ENCODE peak calls at places on chromosome 6, in six cellular contexts. K is neuronal stem cell, Q is H1, W is IMR-90, I is H9, S is trophoblast cell. N is an unnamed sample.

GRCh38 chr6:3751019-3751729 is at the start of gene PXDC1:
- DNase-seq in K (peak), Q (peak), W (no peak), I (peak), S (no peak), N (peak)

GRCh38 chr6:83008631-83009030 is 57.0 kb downstream of the UBE3D start:
- DNase-seq in K (no peak), Q (no peak), W (no peak), I (no peak), S (no peak), N (no peak)

GRCh38 chr6:168452685-168453377 is 11.8 kb downstream of the SMOC2 start:
- DNase-seq in K (no peak), Q (no peak), W (no peak), I (no peak), S (peak), N (no peak)

GRCh38 chr6:28802417-28803336 is 121.1 kb downstream of the TRIM27 start:
- DNase-seq in K (no peak), Q (peak), W (peak), I (peak), S (no peak), N (peak)

GRCh38 chr6:86148586-86148985 is 505.9 kb upstream of the SYNCRIP start:
- DNase-seq in K (no peak), Q (no peak), W (no peak), I (no peak), S (no peak), N (no peak)

GRCh38 chr6:33049323-33049722 is 24.1 kb downstream of the HLA-DPA1 start:
- DNase-seq in K (no peak), Q (no peak), W (no peak), I (peak), S (no peak), N (no peak)

GRCh38 chr6:71979911-71980310 is 93.6 kb downstream of the RIMS1 start:
- DNase-seq in K (no peak), Q (no peak), W (peak), I (no peak), S (no peak), N (no peak)

GRCh38 chr6:35970181-35970580 is 49.3 kb upstream of the SRPK1 start:
- DNase-seq in K (no peak), Q (no peak), W (peak), I (no peak), S (no peak), N (peak)

GRCh38 chr6:3079700-3080099 is 11.4 kb downstream of the RIPK1 start:
- DNase-seq in K (no peak), Q (no peak), W (no peak), I (no peak), S (no peak), N (no peak)

GRCh38 chr6:55528624-55529023 is 50.4 kb downstream of the HMGCLL1 start:
- DNase-seq in K (peak), Q (no peak), W (peak), I (no peak), S (peak), N (peak)

GRCh38 chr6:51936536-51936935 is 150.9 kb downstream of the PKHD1 start:
- DNase-seq in K (no peak), Q (no peak), W (no peak), I (no peak), S (no peak), N (no peak)

GRCh38 chr6:136538836-136539235 is 11.4 kb downstream of the MAP7 start:
- DNase-seq in K (no peak), Q (no peak), W (no peak), I (no peak), S (no peak), N (no peak)

GRCh38 chr6:167698540-167698939 is 128.2 kb upstream of the AFDN start:
- DNase-seq in K (no peak), Q (no peak), W (no peak), I (no peak), S (no peak), N (no peak)

GRCh38 chr6:80183019-80183418 is 76.5 kb downstream of the BCKDHB start:
- DNase-seq in K (no peak), Q (no peak), W (no peak), I (no peak), S (no peak), N (no peak)

GRCh38 chr6:3383525-3383924 is 73.3 kb downstream of the SLC22A23 start:
- DNase-seq in K (no peak), Q (no peak), W (peak), I (no peak), S (no peak), N (peak)

GRCh38 chr6:33000053-33000452 is 9.3 kb downstream of the HLA-DOA start:
- DNase-seq in K (peak), Q (no peak), W (no peak), I (peak), S (no peak), N (no peak)

GRCh38 chr6:87421576-87421975 is 13.8 kb downstream of the CFAP206 start:
- DNase-seq in K (no peak), Q (no peak), W (no peak), I (no peak), S (peak), N (no peak)

GRCh38 chr6:2197984-2198383 is 47.4 kb downstream of the GMDS start:
- DNase-seq in K (no peak), Q (no peak), W (peak), I (no peak), S (no peak), N (no peak)

GRCh38 chr6:41704656-41705328 is 30.6 kb downstream of the TFEB start:
- DNase-seq in K (no peak), Q (no peak), W (no peak), I (no peak), S (no peak), N (no peak)

GRCh38 chr6:95742895-95743294 is 165.6 kb downstream of the MANEA start:
- DNase-seq in K (no peak), Q (no peak), W (no peak), I (no peak), S (no peak), N (no peak)

GRCh38 chr6:15871211-15871770 is 208.5 kb upstream of the DTNBP1 start:
- DNase-seq in K (no peak), Q (no peak), W (no peak), I (no peak), S (no peak), N (no peak)
- H3K14ac ChIP-seq in K (no peak), Q (no peak), W (no peak), I (no peak), S (no peak), N (no peak)

GRCh38 chr6:45838486-45838885 is 177.2 kb downstream of the CLIC5 start:
- DNase-seq in K (no peak), Q (no peak), W (no peak), I (no peak), S (no peak), N (no peak)

GRCh38 chr6:45835725-45836437 is 179.8 kb downstream of the CLIC5 start:
- DNase-seq in K (no peak), Q (no peak), W (no peak), I (no peak), S (peak), N (no peak)

GRCh38 chr6:45836984-45837383 is 178.7 kb downstream of the CLIC5 start:
- DNase-seq in K (no peak), Q (no peak), W (no peak), I (no peak), S (no peak), N (no peak)

GRCh38 chr6:45837541-45838200 is 178.0 kb downstream of the CLIC5 start:
- DNase-seq in K (no peak), Q (no peak), W (no peak), I (no peak), S (no peak), N (no peak)

DNA sequence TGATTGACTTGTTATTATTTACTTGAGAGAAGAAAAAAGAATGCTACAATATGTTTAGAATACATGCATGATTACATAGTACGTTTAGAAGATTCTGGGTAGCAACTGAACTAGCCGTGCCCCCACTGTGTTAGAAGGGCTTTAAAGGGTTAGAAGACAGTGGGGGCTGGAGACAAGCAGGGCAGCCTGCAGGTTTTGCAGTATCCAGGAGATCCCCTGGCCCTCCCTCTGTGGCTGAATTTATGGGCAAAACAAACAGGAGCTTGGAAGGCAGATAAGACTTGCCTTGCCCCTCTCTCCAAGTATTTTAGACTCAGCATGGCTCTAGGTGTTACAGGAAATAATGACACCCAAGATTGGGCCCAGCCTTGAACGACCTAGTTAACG is 179.2 kb downstream of the CLIC5 start:
- DNase-seq in K (no peak), Q (no peak), W (no peak), I (no peak), S (no peak), N (no peak)
- H3K14ac ChIP-seq in K (no peak), Q (no peak), W (no peak), I (no peak), S (no peak), N (no peak)

DNA sequence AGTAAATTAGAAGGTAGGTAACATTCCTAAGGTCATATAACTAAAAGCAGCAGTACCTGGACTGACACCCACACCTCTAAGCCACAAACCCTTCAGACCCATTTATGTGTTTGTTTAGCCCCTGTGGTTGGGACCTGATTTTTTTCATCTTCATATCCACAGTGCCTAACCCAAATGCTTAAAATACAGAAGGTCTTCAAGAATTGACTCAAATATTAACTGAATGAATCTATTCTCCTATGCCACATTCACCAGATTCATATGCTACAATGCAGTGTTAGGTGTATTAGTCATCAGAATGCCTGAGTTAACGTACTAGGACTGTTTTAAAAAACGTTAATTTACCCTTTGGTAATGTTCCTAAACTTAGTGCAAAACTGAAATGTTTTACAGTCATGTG is 124.8 kb downstream of the AHI1 start:
- DNase-seq in K (no peak), Q (no peak), W (peak), I (no peak), S (no peak), N (no peak)
- H3K14ac ChIP-seq in K (no peak), Q (no peak), W (no peak), I (no peak), S (no peak), N (no peak)

GRCh38 chr6:132466952-132467351 is 46.0 kb downstream of the STX7 start:
- DNase-seq in K (no peak), Q (no peak), W (peak), I (no peak), S (peak), N (peak)

GRCh38 chr6:132471787-132472186 is 41.1 kb downstream of the STX7 start:
- DNase-seq in K (no peak), Q (no peak), W (no peak), I (no peak), S (no peak), N (no peak)

GRCh38 chr6:132461958-132462357 is 51.0 kb downstream of the STX7 start:
- DNase-seq in K (no peak), Q (no peak), W (no peak), I (no peak), S (no peak), N (no peak)

GRCh38 chr6:132464538-132465256 is 48.2 kb downstream of the STX7 start:
- DNase-seq in K (no peak), Q (no peak), W (peak), I (no peak), S (no peak), N (peak)

GRCh38 chr6:132465530-132466485 is 47.1 kb downstream of the STX7 start:
- DNase-seq in K (no peak), Q (no peak), W (no peak), I (no peak), S (no peak), N (no peak)
- H3K14ac ChIP-seq in K (no peak), Q (no peak), W (peak), I (no peak), S (no peak), N (peak)

GRCh38 chr6:139126255-139126654 is 8.6 kb upstream of the HECA start:
- DNase-seq in K (no peak), Q (no peak), W (peak), I (no peak), S (no peak), N (peak)
- H3K14ac ChIP-seq in K (no peak), Q (no peak), W (no peak), I (no peak), S (no peak), N (no peak)

GRCh38 chr6:384898-385297 is 6.7 kb upstream of the IRF4 start:
- DNase-seq in K (no peak), Q (no peak), W (no peak), I (no peak), S (no peak), N (no peak)

GRCh38 chr6:380234-381218 is 11.0 kb upstream of the IRF4 start:
- DNase-seq in K (no peak), Q (no peak), W (no peak), I (peak), S (no peak), N (no peak)

GRCh38 chr6:385614-386013 is 5.9 kb upstream of the IRF4 start:
- DNase-seq in K (no peak), Q (no peak), W (no peak), I (no peak), S (no peak), N (no peak)

GRCh38 chr6:381742-382461 is 9.7 kb upstream of the IRF4 start:
- DNase-seq in K (no peak), Q (no peak), W (no peak), I (peak), S (no peak), N (no peak)

GRCh38 chr6:382883-383420 is 8.6 kb upstream of the IRF4 start:
- DNase-seq in K (no peak), Q (no peak), W (no peak), I (no peak), S (no peak), N (no peak)
- H3K14ac ChIP-seq in K (no peak), Q (no peak), W (no peak), I (no peak), S (no peak), N (no peak)

GRCh38 chr6:118984342-118984741 is 49.4 kb upstream of the MCM9 start:
- DNase-seq in K (no peak), Q (no peak), W (no peak), I (no peak), S (no peak), N (no peak)
- H3K14ac ChIP-seq in K (no peak), Q (no peak), W (no peak), I (no peak), S (no peak), N (no peak)

GRCh38 chr6:44315506-44315905 is 2.4 kb upstream of the AARS2 start:
- DNase-seq in K (no peak), Q (no peak), W (no peak), I (no peak), S (no peak), N (no peak)
- H3K14ac ChIP-seq in K (no peak), Q (no peak), W (no peak), I (no peak), S (no peak), N (no peak)

N was measured in mesenchymal stem cell.